ENCODE peak calls at places on chromosome 10, in six cellular contexts. H is cardiac muscle cell, O is prostate gland, X is gastrocnemius medialis, F is GM23248, M is right lobe of liver. N is an unnamed sample. For H3K4me1 and H3K36me3, the result is how much of the 10 kb centered on the place peaks cover.

GRCh38 chr10:100334762-100335161 is 4.7 kb upstream of the PKD2L1 start:
- DNase-seq in H (no peak), O (no peak), X (no peak), F (no peak), M (no peak), N (no peak)

GRCh38 chr10:17607603-17608332 is 9.4 kb downstream of the HACD1 start:
- DNase-seq in H (peak), O (no peak), X (no peak), F (peak), M (no peak), N (no peak)

GRCh38 chr10:114291076-114291475 is 52.0 kb downstream of the VWA2 start:
- DNase-seq in H (no peak), O (no peak), X (no peak), F (no peak), M (no peak), N (no peak)

GRCh38 chr10:69644658-69645295 is 14.7 kb downstream of the FAM241B start:
- DNase-seq in H (peak), O (peak), X (peak), F (peak), M (peak), N (peak)

GRCh38 chr10:59668081-59668480 is 41.6 kb downstream of the SLC16A9 start:
- DNase-seq in H (no peak), O (no peak), X (no peak), F (no peak), M (no peak), N (no peak)

GRCh38 chr10:6694447-6695155 is 114.5 kb upstream of the PRKCQ start:
- DNase-seq in H (no peak), O (no peak), X (no peak), F (peak), M (no peak), N (no peak)

GRCh38 chr10:30431435-30431911 is 2.5 kb upstream of the MAP3K8 start:
- DNase-seq in H (no peak), O (no peak), X (no peak), F (peak), M (peak), N (peak)

GRCh38 chr10:96077181-96077580 is 33.8 kb downstream of the CCNJ start:
- DNase-seq in H (no peak), O (no peak), X (no peak), F (no peak), M (no peak), N (no peak)

GRCh38 chr10:58264780-58265179 is 2.9 kb downstream of the IPMK start:
- DNase-seq in H (peak), O (no peak), X (no peak), F (no peak), M (no peak), N (no peak)

GRCh38 chr10:123390332-123390731 is 236.1 kb downstream of the BUB3 start:
- DNase-seq in H (no peak), O (no peak), X (no peak), F (no peak), M (no peak), N (peak)

DNA sequence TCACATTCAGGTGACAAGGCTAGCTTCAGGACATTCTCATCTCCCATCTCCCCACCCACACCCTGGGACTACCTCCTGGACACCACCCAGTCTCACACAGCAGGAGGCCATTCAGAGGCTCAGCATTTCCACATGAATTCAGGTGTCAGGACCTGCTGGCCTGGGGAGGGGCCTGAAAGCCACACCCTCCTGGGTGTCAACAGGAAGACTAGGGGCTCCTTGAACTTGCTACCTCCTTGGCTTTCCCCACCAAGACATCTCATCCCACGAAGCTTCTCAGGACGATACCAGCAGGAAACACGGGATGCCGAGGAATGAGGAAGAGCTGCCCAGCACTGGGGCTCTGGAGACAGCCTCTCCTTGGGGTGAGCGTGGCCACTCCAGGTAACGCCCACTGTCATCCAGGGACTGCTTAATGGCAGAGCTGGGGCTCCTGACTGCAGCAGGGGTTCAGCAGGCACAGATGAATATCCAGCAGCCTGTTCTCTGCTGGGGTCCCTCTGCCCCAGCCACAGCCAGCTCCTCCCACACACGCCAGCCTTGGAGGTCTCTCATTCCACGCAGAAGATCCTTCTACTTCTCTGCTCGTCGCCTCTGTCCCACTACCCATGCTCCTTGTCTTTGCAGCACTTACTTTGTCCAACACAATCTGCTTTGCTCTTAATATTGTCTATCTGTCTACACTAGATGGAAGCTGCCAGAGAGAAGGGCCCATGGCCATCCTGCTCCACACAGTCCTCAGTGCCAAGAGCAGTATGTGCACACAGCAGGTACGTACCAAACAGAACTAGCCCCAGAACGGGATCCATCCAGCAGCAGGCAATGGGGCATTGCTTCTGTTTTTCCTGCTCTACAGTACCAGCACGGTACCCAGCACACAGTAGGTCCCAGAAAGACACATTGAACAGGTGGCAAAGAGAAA is 88.7 kb downstream of the FAM53B start:
- DNase-seq in H (no peak), O (no peak), X (no peak), F (no peak), M (no peak), N (no peak)
- H3K4me1 ChIP-seq in H (under half), O (under half), X (half or more), F (under half), M (under half), N (under half)

GRCh38 chr10:26517141-26517890 is 79.2 kb downstream of the APBB1IP start:
- DNase-seq in H (no peak), O (no peak), X (no peak), F (no peak), M (no peak), N (no peak)
- H3K36me3 ChIP-seq in H (under half), O (under half), X (under half), F (under half), M (under half), N (under half)

GRCh38 chr10:119595134-119595714 is 1.5 kb downstream of the TIAL1 start:
- DNase-seq in H (no peak), O (no peak), X (no peak), F (peak), M (no peak), N (no peak)
- H3K27ac ChIP-seq in H (peak), O (peak), X (peak), F (peak), M (peak), N (peak)

GRCh38 chr10:121335386-121335925 is 262.8 kb downstream of the FGFR2 start:
- DNase-seq in H (no peak), O (no peak), X (no peak), F (no peak), M (no peak), N (no peak)

GRCh38 chr10:121340176-121340850 is 257.9 kb downstream of the FGFR2 start:
- DNase-seq in H (peak), O (no peak), X (no peak), F (no peak), M (no peak), N (no peak)

GRCh38 chr10:121339136-121339535 is 259.1 kb downstream of the FGFR2 start:
- DNase-seq in H (no peak), O (no peak), X (no peak), F (no peak), M (no peak), N (no peak)

GRCh38 chr10:121337356-121337936 is 260.8 kb downstream of the FGFR2 start:
- DNase-seq in H (peak), O (no peak), X (no peak), F (no peak), M (no peak), N (no peak)

GRCh38 chr10:121338206-121338991 is 259.8 kb downstream of the FGFR2 start:
- DNase-seq in H (peak), O (no peak), X (no peak), F (no peak), M (no peak), N (no peak)
- H3K4me1 ChIP-seq in H (under half), O (under half), X (under half), F (under half), M (under half), N (under half)

GRCh38 chr10:74079914-74080590 is 70.6 kb downstream of the AP3M1 start:
- DNase-seq in H (no peak), O (no peak), X (no peak), F (peak), M (no peak), N (no peak)

GRCh38 chr10:74083304-74083703 is 67.3 kb downstream of the AP3M1 start:
- DNase-seq in H (no peak), O (no peak), X (peak), F (peak), M (peak), N (no peak)

GRCh38 chr10:74081918-74082317 is 68.7 kb downstream of the AP3M1 start:
- DNase-seq in H (no peak), O (no peak), X (no peak), F (peak), M (no peak), N (no peak)

GRCh38 chr10:74081192-74081803 is 69.3 kb downstream of the AP3M1 start:
- DNase-seq in H (peak), O (peak), X (peak), F (peak), M (no peak), N (no peak)

DNA sequence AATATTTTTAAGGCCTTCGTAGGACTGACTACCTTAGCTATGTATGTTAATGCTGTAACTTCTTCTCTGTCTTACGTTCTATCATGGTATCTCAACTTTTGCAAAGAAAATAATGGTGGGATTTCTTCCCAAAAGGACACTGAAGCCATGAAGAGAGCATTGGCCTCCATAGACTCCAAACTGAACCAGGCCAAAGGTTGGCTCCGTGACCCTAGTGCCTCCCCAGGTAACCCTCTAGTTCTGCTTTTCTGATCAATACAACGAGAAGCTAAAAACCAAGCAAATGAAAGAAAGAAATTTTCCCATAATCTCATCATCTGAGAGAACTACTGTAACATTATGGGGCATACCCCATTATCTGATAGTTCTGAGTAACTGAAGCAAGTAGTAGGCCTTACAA is 68.3 kb downstream of the AP3M1 start:
- DNase-seq in H (no peak), O (no peak), X (no peak), F (no peak), M (no peak), N (no peak)
- H3K36me3 ChIP-seq in H (under half), O (under half), X (under half), F (under half), M (under half), N (under half)

DNA sequence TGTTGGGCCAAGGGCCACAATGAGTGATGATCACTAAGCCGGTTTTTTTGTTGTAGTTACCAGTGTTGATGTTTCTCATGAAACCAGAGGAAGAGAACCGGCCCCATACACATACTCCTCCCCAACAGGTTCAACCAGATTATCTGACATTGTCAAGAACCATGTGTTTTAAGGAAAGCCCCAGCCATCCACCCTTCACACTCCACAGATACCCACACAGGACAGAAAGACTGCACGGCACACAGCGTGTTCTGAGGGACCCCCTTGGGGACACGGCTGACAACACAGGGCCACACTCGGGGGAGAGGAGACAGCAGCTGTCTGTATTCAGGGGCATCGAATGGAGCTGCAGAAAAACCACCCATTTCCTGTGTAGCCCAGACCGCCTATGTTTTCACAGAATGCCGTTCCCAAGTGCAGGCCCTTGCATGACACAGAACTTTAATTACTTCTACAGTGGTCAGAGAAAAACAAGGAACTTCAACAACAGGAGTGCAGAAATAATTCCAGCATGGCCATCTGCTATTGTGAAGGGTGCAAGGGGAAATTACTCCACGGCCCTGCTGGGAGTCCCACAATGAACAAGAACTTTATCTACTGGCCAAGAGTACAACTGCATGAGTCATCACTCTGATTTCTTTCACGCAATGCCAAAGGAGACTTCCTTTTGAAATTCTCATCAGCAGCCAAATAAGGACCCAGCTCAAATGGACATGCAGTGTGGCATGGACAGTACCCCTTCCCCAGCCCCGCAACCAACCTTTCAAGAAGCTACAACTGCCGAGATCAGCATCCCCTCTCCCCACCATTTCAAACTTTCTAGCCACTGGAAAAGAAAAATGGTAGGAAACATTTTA is 2.3 kb downstream of the KLF6 start:
- DNase-seq in H (peak), O (peak), X (peak), F (peak), M (no peak), N (peak)
- H3K27ac ChIP-seq in H (peak), O (peak), X (peak), F (peak), M (peak), N (peak)

GRCh38 chr10:110502851-110503301 is 5.2 kb downstream of the DUSP5 start:
- DNase-seq in H (no peak), O (peak), X (peak), F (peak), M (peak), N (no peak)
- H3K4me1 ChIP-seq in H (under half), O (under half), X (under half), F (half or more), M (under half), N (under half)

GRCh38 chr10:93334901-93335312 is 147.2 kb downstream of the MYOF start:
- DNase-seq in H (no peak), O (no peak), X (no peak), F (peak), M (no peak), N (no peak)
- H3K36me3 ChIP-seq in H (under half), O (under half), X (under half), F (half or more), M (under half), N (under half)

GRCh38 chr10:84075226-84076046 is 63.9 kb upstream of the GHITM start:
- DNase-seq in H (no peak), O (no peak), X (no peak), F (peak), M (no peak), N (no peak)
- H3K27ac ChIP-seq in H (no peak), O (no peak), X (peak), F (peak), M (no peak), N (peak)

DNA sequence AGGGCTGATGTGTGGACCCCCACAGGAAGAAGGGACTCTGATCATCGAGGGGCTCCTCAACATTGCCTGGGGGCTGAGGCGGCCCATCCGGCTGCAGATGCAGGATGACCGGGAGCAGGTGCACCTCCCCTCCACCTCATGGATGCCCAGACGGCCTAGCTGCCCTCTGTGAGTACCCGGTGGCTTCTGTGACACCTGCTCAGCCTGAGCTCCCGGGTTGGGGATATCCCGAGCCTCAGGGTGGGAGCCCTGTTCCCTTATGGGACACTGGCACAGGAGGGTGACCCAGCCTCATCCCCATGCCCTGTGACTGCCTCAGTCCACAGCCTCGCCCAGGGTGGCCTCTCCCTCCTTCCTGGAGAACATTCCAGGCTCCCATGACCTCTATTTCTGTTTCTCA is 3.9 kb upstream of the DEPP1 start:
- DNase-seq in H (no peak), O (no peak), X (peak), F (no peak), M (no peak), N (no peak)
- H3K4me1 ChIP-seq in H (half or more), O (under half), X (half or more), F (under half), M (under half), N (under half)